ENCODE peak calls at places on chromosomes 3 and 15, in nine cellular contexts. One of them, this sample, is unnamed.

GRCh38 chr3:44893097-44893496 is 18.7 kb downstream of the TGM4 start:
- DNase-seq in nephron progenitor cell: no peak
- DNase-seq in psoas muscle: no peak
- DNase-seq in GM13977: no peak
- DNase-seq in body of pancreas: no peak
- DNase-seq in breast epithelium: no peak
- DNase-seq in HFFc6: peak; percentile 38
- DNase-seq in choroid plexus epithelial cell: peak; percentile 57
- DNase-seq in kidney epithelial cell: peak; percentile 65
- DNase-seq in this sample: peak; percentile 90

GRCh38 chr15:68843425-68844311 is 23.0 kb upstream of the ANP32A start:
- DNase-seq in GM13977: no peak
- DNase-seq in kidney epithelial cell: no peak
- DNase-seq in psoas muscle: no peak
- DNase-seq in HFFc6: no peak
- DNase-seq in choroid plexus epithelial cell: peak; percentile 15
- DNase-seq in breast epithelium: no peak
- DNase-seq in nephron progenitor cell: peak; percentile 41
- DNase-seq in body of pancreas: no peak
- DNase-seq in this sample: peak; percentile 8

GRCh38 chr3:52533623-52534280 is at the start of gene NT5DC2:
- DNase-seq in HFFc6: no peak
- DNase-seq in choroid plexus epithelial cell: peak; percentile 59
- DNase-seq in kidney epithelial cell: no peak
- DNase-seq in nephron progenitor cell: peak; percentile 87
- DNase-seq in GM13977: peak; percentile 97
- DNase-seq in body of pancreas: peak; percentile 52
- DNase-seq in breast epithelium: peak; percentile 46
- DNase-seq in psoas muscle: peak; percentile 77
- DNase-seq in this sample: no peak

GRCh38 chr3:196175116-196175625 is 36.0 kb downstream of the ZDHHC19 start:
- DNase-seq in choroid plexus epithelial cell: no peak
- DNase-seq in GM13977: no peak
- DNase-seq in HFFc6: no peak
- DNase-seq in body of pancreas: no peak
- DNase-seq in kidney epithelial cell: no peak
- DNase-seq in breast epithelium: no peak
- DNase-seq in psoas muscle: no peak
- DNase-seq in nephron progenitor cell: no peak
- DNase-seq in this sample: no peak

GRCh38 chr3:12902181-12902999 is 61.0 kb upstream of the RPL32 start:
- DNase-seq in GM13977: no peak
- DNase-seq in kidney epithelial cell: no peak
- DNase-seq in choroid plexus epithelial cell: no peak
- DNase-seq in HFFc6: no peak
- DNase-seq in breast epithelium: no peak
- DNase-seq in nephron progenitor cell: no peak
- DNase-seq in body of pancreas: no peak
- DNase-seq in psoas muscle: peak; percentile 16
- DNase-seq in this sample: no peak

GRCh38 chr3:177793451-177793850 is 596.2 kb upstream of the TBL1XR1 start:
- DNase-seq in body of pancreas: no peak
- DNase-seq in kidney epithelial cell: no peak
- DNase-seq in GM13977: no peak
- DNase-seq in nephron progenitor cell: no peak
- DNase-seq in breast epithelium: no peak
- DNase-seq in HFFc6: no peak
- DNase-seq in psoas muscle: no peak
- DNase-seq in choroid plexus epithelial cell: no peak
- DNase-seq in this sample: no peak

GRCh38 chr15:90343391-90343790 is 8.7 kb upstream of the ZNF774 start:
- DNase-seq in choroid plexus epithelial cell: no peak
- DNase-seq in HFFc6: no peak
- DNase-seq in nephron progenitor cell: no peak
- DNase-seq in breast epithelium: no peak
- DNase-seq in psoas muscle: no peak
- DNase-seq in GM13977: no peak
- DNase-seq in body of pancreas: no peak
- DNase-seq in kidney epithelial cell: no peak
- DNase-seq in this sample: no peak

GRCh38 chr3:165193392-165194268 is 2.6 kb downstream of the SLITRK3 start:
- DNase-seq in kidney epithelial cell: no peak
- DNase-seq in psoas muscle: no peak
- DNase-seq in GM13977: no peak
- DNase-seq in breast epithelium: no peak
- DNase-seq in body of pancreas: no peak
- DNase-seq in HFFc6: no peak
- DNase-seq in choroid plexus epithelial cell: peak; percentile 2
- DNase-seq in nephron progenitor cell: peak; percentile 25
- DNase-seq in this sample: no peak

GRCh38 chr3:51343918-51344687 is 41.0 kb upstream of the MANF start:
- DNase-seq in kidney epithelial cell: no peak
- DNase-seq in choroid plexus epithelial cell: peak; percentile 85
- DNase-seq in psoas muscle: peak; percentile 27
- DNase-seq in HFFc6: peak; percentile 84
- DNase-seq in body of pancreas: no peak
- DNase-seq in GM13977: no peak
- DNase-seq in nephron progenitor cell: no peak
- DNase-seq in breast epithelium: no peak
- DNase-seq in this sample: peak; percentile 26

GRCh38 chr3:111676177-111677021 is 81.3 kb upstream of the ZBED2 start:
- DNase-seq in HFFc6: peak; percentile 63
- DNase-seq in GM13977: no peak
- DNase-seq in body of pancreas: no peak
- DNase-seq in breast epithelium: peak; percentile 50
- DNase-seq in nephron progenitor cell: no peak
- DNase-seq in kidney epithelial cell: no peak
- DNase-seq in psoas muscle: no peak
- DNase-seq in choroid plexus epithelial cell: no peak
- DNase-seq in this sample: peak; percentile 96

GRCh38 chr3:150761831-150762661 is 923 bp downstream of the SIAH2 start:
- DNase-seq in kidney epithelial cell: no peak
- DNase-seq in choroid plexus epithelial cell: peak; percentile 49
- DNase-seq in HFFc6: peak; percentile 57
- DNase-seq in nephron progenitor cell: peak; percentile 50
- DNase-seq in body of pancreas: peak; percentile 58
- DNase-seq in GM13977: no peak
- DNase-seq in breast epithelium: peak; percentile 38
- DNase-seq in psoas muscle: peak; percentile 45
- DNase-seq in this sample: no peak

GRCh38 chr3:150764607-150765366 is 1.8 kb upstream of the SIAH2 start:
- DNase-seq in HFFc6: no peak
- DNase-seq in kidney epithelial cell: no peak
- DNase-seq in nephron progenitor cell: no peak
- DNase-seq in GM13977: no peak
- DNase-seq in psoas muscle: no peak
- DNase-seq in choroid plexus epithelial cell: no peak
- DNase-seq in breast epithelium: no peak
- DNase-seq in body of pancreas: no peak
- DNase-seq in this sample: no peak

GRCh38 chr3:150762662-150763121 is 277 bp downstream of the SIAH2 start:
- DNase-seq in body of pancreas: peak; percentile 28
- DNase-seq in nephron progenitor cell: peak; percentile 53
- DNase-seq in kidney epithelial cell: no peak
- DNase-seq in psoas muscle: no peak
- DNase-seq in GM13977: no peak
- DNase-seq in choroid plexus epithelial cell: no peak
- DNase-seq in HFFc6: no peak
- DNase-seq in breast epithelium: no peak
- DNase-seq in this sample: no peak

GRCh38 chr3:150763841-150764483 is 993 bp upstream of the SIAH2 start:
- DNase-seq in choroid plexus epithelial cell: no peak
- DNase-seq in nephron progenitor cell: peak; percentile 63
- DNase-seq in HFFc6: peak; percentile 48
- DNase-seq in GM13977: peak; percentile 62
- DNase-seq in breast epithelium: peak; percentile 33
- DNase-seq in psoas muscle: peak; percentile 67
- DNase-seq in body of pancreas: peak; percentile 73
- DNase-seq in kidney epithelial cell: no peak
- DNase-seq in this sample: no peak

DNA sequence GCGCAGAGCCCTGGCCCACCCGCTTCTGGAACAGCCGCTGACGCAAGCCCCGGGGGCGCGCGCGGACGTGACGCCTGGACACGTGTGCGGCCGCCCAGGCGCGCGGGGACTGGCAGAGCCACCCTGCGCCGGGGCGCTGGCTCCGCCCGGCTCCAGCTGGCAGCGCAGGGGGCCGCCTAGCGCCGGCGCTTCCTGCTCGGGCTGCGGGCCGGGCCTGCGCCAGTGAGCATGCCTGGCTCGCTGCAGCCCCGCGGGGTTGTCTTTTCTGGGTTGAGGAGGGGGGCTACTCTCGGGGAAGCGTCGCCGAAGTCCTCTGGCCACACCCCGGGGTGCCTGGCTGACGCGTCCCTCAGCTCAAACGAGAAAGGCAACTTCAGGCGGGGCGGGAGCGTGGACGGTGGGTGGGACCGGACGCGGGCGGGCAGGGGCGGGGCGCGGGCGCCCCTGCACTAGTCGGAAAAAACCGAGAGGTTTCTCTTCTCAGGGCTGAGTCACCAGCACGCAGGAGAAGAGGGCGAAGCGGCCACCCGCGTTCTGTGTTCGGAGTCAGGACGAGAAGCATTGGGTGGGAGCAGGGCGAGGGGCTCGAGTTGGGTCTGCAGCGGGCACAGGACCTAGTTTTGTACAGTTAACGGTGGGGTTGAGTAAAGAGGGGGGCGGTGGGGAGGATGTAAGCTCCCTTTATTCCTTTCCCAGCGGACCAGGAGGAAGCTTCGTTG is at the start of gene SIAH2:
- DNase-seq in body of pancreas: peak; percentile 91
- DNase-seq in GM13977: peak; percentile 94
- DNase-seq in psoas muscle: peak; percentile 94
- DNase-seq in HFFc6: peak; percentile 92
- DNase-seq in kidney epithelial cell: peak; percentile 72
- DNase-seq in nephron progenitor cell: peak; percentile 80
- DNase-seq in choroid plexus epithelial cell: peak; percentile 93
- DNase-seq in breast epithelium: peak; percentile 86
- DNase-seq in this sample: peak; percentile 94
- TF ChIP-seq CTCF in body of pancreas: no peak
- TF ChIP-seq CTCF in GM13977: no peak
- TF ChIP-seq CTCF in psoas muscle: no peak
- TF ChIP-seq CTCF in HFFc6: no peak
- TF ChIP-seq CTCF in kidney epithelial cell: no peak
- TF ChIP-seq CTCF in nephron progenitor cell: no peak
- TF ChIP-seq CTCF in choroid plexus epithelial cell: no peak
- TF ChIP-seq CTCF in breast epithelium: no peak
- TF ChIP-seq CTCF in this sample: peak; percentile 43

GRCh38 chr3:84679211-84679610 is 279.6 kb upstream of the CADM2 start:
- DNase-seq in body of pancreas: no peak
- DNase-seq in choroid plexus epithelial cell: no peak
- DNase-seq in nephron progenitor cell: no peak
- DNase-seq in breast epithelium: no peak
- DNase-seq in GM13977: no peak
- DNase-seq in HFFc6: no peak
- DNase-seq in kidney epithelial cell: no peak
- DNase-seq in psoas muscle: no peak
- DNase-seq in this sample: no peak

GRCh38 chr3:84683493-84683892 is 275.3 kb upstream of the CADM2 start:
- DNase-seq in breast epithelium: no peak
- DNase-seq in body of pancreas: no peak
- DNase-seq in choroid plexus epithelial cell: no peak
- DNase-seq in GM13977: no peak
- DNase-seq in nephron progenitor cell: no peak
- DNase-seq in HFFc6: no peak
- DNase-seq in kidney epithelial cell: no peak
- DNase-seq in psoas muscle: no peak
- DNase-seq in this sample: no peak

GRCh38 chr3:84685467-84685866 is 273.3 kb upstream of the CADM2 start:
- DNase-seq in kidney epithelial cell: no peak
- DNase-seq in HFFc6: no peak
- DNase-seq in body of pancreas: no peak
- DNase-seq in GM13977: no peak
- DNase-seq in choroid plexus epithelial cell: no peak
- DNase-seq in breast epithelium: no peak
- DNase-seq in psoas muscle: no peak
- DNase-seq in nephron progenitor cell: no peak
- DNase-seq in this sample: no peak

GRCh38 chr3:84680700-84681099 is 278.1 kb upstream of the CADM2 start:
- DNase-seq in psoas muscle: no peak
- DNase-seq in choroid plexus epithelial cell: no peak
- DNase-seq in HFFc6: no peak
- DNase-seq in GM13977: no peak
- DNase-seq in body of pancreas: no peak
- DNase-seq in kidney epithelial cell: no peak
- DNase-seq in nephron progenitor cell: no peak
- DNase-seq in breast epithelium: no peak
- DNase-seq in this sample: no peak
- TF ChIP-seq CTCF in psoas muscle: no peak
- TF ChIP-seq CTCF in choroid plexus epithelial cell: no peak
- TF ChIP-seq CTCF in HFFc6: no peak
- TF ChIP-seq CTCF in GM13977: no peak
- TF ChIP-seq CTCF in body of pancreas: no peak
- TF ChIP-seq CTCF in kidney epithelial cell: no peak
- TF ChIP-seq CTCF in nephron progenitor cell: no peak
- TF ChIP-seq CTCF in breast epithelium: no peak
- TF ChIP-seq CTCF in this sample: no peak

GRCh38 chr3:156749244-156749643 is 74.9 kb downstream of the TIPARP start:
- DNase-seq in choroid plexus epithelial cell: peak; percentile 77
- DNase-seq in nephron progenitor cell: peak; percentile 38
- DNase-seq in HFFc6: no peak
- DNase-seq in psoas muscle: no peak
- DNase-seq in body of pancreas: no peak
- DNase-seq in breast epithelium: no peak
- DNase-seq in GM13977: no peak
- DNase-seq in kidney epithelial cell: no peak
- DNase-seq in this sample: no peak
- TF ChIP-seq CTCF in choroid plexus epithelial cell: no peak
- TF ChIP-seq CTCF in nephron progenitor cell: no peak
- TF ChIP-seq CTCF in HFFc6: no peak
- TF ChIP-seq CTCF in psoas muscle: no peak
- TF ChIP-seq CTCF in body of pancreas: no peak
- TF ChIP-seq CTCF in breast epithelium: no peak
- TF ChIP-seq CTCF in GM13977: no peak
- TF ChIP-seq CTCF in kidney epithelial cell: no peak
- TF ChIP-seq CTCF in this sample: no peak

GRCh38 chr3:67788396-67788795 is 134.0 kb upstream of the SUCLG2 start:
- DNase-seq in breast epithelium: no peak
- DNase-seq in GM13977: no peak
- DNase-seq in psoas muscle: no peak
- DNase-seq in choroid plexus epithelial cell: no peak
- DNase-seq in HFFc6: no peak
- DNase-seq in body of pancreas: no peak
- DNase-seq in kidney epithelial cell: no peak
- DNase-seq in nephron progenitor cell: no peak
- DNase-seq in this sample: no peak

GRCh38 chr3:67791620-67792019 is 137.2 kb upstream of the SUCLG2 start:
- DNase-seq in GM13977: no peak
- DNase-seq in nephron progenitor cell: no peak
- DNase-seq in HFFc6: no peak
- DNase-seq in body of pancreas: no peak
- DNase-seq in kidney epithelial cell: no peak
- DNase-seq in breast epithelium: no peak
- DNase-seq in psoas muscle: no peak
- DNase-seq in choroid plexus epithelial cell: no peak
- DNase-seq in this sample: no peak

GRCh38 chr3:67790043-67790442 is 135.6 kb upstream of the SUCLG2 start:
- DNase-seq in HFFc6: peak; percentile 47
- DNase-seq in choroid plexus epithelial cell: peak; percentile 82
- DNase-seq in body of pancreas: peak; percentile 37
- DNase-seq in nephron progenitor cell: peak; percentile 53
- DNase-seq in psoas muscle: no peak
- DNase-seq in breast epithelium: no peak
- DNase-seq in GM13977: peak; percentile 38
- DNase-seq in kidney epithelial cell: no peak
- DNase-seq in this sample: peak; percentile 6
- TF ChIP-seq CTCF in HFFc6: peak; percentile 83
- TF ChIP-seq CTCF in choroid plexus epithelial cell: peak; percentile 94
- TF ChIP-seq CTCF in body of pancreas: peak; percentile 60
- TF ChIP-seq CTCF in nephron progenitor cell: peak; percentile 66
- TF ChIP-seq CTCF in psoas muscle: peak; percentile 45
- TF ChIP-seq CTCF in breast epithelium: no peak
- TF ChIP-seq CTCF in GM13977: peak; percentile 80
- TF ChIP-seq CTCF in kidney epithelial cell: peak; percentile 60
- TF ChIP-seq CTCF in this sample: peak; percentile 63